ENCODE peak calls at places on chromosomes 12 and 14, in four cellular contexts. F is omental fat pad; W is CD8-positive, alpha-beta T cell; Z is MCF 10A. D is an unnamed sample.

GRCh38 chr14:67480011-67480410 is 8.5 kb downstream of the TMEM229B start:
- DNase-seq in F (no peak), W (no peak), Z (no peak), D (no peak)

GRCh38 chr14:36161781-36162180 is 14.7 kb downstream of the PTCSC3 start:
- DNase-seq in F (no peak), W (no peak), Z (no peak), D (no peak)

GRCh38 chr12:126233625-126234024 is 1168.4 kb downstream of the AACS start:
- DNase-seq in F (no peak), W (no peak), Z (peak; percentile 36), D (no peak)

GRCh38 chr12:117559978-117560377 is 198.6 kb upstream of the NOS1 start:
- DNase-seq in F (no peak), W (no peak), Z (no peak), D (no peak)

GRCh38 chr12:39505025-39505424 is 62.1 kb upstream of the KIF21A start:
- DNase-seq in F (no peak), W (no peak), Z (no peak), D (no peak)

GRCh38 chr12:109126781-109127180 is 10.4 kb downstream of the ACACB start:
- DNase-seq in F (no peak), W (no peak), Z (no peak), D (no peak)

GRCh38 chr14:35213869-35214387 is 78.3 kb upstream of the PSMA6 start:
- DNase-seq in F (no peak), W (no peak), Z (peak; percentile 71), D (no peak)

GRCh38 chr14:64970776-64971451 is 1.2 kb downstream of the RAB15 start:
- DNase-seq in F (no peak), W (no peak), Z (no peak), D (no peak)

GRCh38 chr14:61462566-61463195 is 141.3 kb downstream of the PRKCH start:
- DNase-seq in F (no peak), W (no peak), Z (peak; percentile 89), D (no peak)

GRCh38 chr12:127411141-127411915 is 855.6 kb upstream of the TMEM132C start:
- DNase-seq in F (no peak), W (no peak), Z (peak; percentile 7), D (no peak)

GRCh38 chr14:104865631-104866441 is 768 bp downstream of the CEP170B start:
- DNase-seq in F (peak; percentile 49), W (no peak), Z (peak; percentile 81), D (peak; percentile 73)

GRCh38 chr12:9751204-9752144 is 9.2 kb downstream of the CD69 start:
- DNase-seq in F (no peak), W (peak; percentile 41), Z (peak; percentile 23), D (no peak)

GRCh38 chr12:114669501-114670256 is 14.3 kb downstream of the TBX3 start:
- DNase-seq in F (no peak), W (no peak), Z (no peak), D (peak; percentile 76)

GRCh38 chr14:66233571-66233970 is 252.6 kb upstream of the CCDC196 start:
- DNase-seq in F (no peak), W (no peak), Z (no peak), D (no peak)

GRCh38 chr12:30201301-30202160 is 417.8 kb upstream of the TMTC1 start:
- DNase-seq in F (no peak), W (no peak), Z (no peak), D (no peak)

GRCh38 chr14:69643430-69644200 is 32.2 kb downstream of the SUSD6 start:
- DNase-seq in F (peak; percentile 64), W (no peak), Z (peak; percentile 96), D (no peak)

GRCh38 chr12:7512528-7512927 is 9.0 kb upstream of the CD163 start:
- DNase-seq in F (no peak), W (no peak), Z (peak; percentile 93), D (no peak)

GRCh38 chr14:70808023-70808401 is 1.3 kb downstream of the MAP3K9 start:
- DNase-seq in F (no peak), W (no peak), Z (peak; percentile 55), D (no peak)

DNA sequence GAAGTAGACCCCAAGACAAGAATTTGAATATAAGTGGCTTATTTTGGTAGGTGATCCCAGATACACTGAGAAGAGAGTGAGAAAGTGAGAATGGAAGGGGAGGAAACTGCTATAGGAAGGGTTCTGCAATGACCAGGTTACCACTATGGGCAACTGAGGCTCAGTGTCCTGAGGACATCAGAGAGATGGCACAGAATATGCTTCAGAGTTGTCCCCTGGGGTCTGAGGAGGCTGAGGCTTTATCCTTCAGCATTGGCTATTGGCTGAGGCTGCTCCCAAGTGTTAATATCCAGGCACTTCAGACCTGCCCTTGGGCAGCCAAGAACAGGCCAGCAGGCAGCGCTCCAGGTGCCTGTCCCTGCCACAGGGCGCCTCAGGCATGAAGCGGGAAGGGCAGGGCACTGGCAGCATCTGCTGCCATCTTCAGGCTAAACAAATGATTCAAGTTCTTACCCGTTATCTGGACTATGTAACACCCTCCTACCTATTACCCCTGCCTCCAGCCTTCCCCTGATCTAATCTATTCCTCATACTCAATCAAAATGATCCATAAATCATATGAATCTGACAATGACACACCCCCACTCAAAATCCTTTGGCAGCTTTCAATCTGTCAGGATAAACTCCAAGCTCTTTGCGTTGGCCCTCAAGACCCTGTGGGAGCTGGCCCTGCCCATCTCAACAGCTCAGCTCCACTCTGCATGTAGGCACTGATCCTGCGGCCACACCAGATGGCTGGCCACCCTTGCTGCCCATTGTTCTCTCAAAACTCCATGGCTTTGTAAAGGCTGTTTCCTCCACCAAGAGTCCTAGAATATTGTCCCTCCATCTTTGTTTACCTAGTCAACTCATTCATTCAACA is 42.4 kb downstream of the CKAP4 start:
- DNase-seq in F (no peak), W (no peak), Z (peak; percentile 43), D (no peak)
- TF ChIP-seq CTCF in F (no peak), W (no peak), Z (peak; percentile 38), D (no peak)

GRCh38 chr12:107467716-107468115 is 217.9 kb upstream of the PWP1 start:
- DNase-seq in F (no peak), W (no peak), Z (no peak), D (no peak)
- TF ChIP-seq CTCF in F (no peak), W (no peak), Z (no peak), D (no peak)

GRCh38 chr12:1102088-1102487 is 111.1 kb downstream of the ERC1 start:
- DNase-seq in F (no peak), W (no peak), Z (no peak), D (no peak)

GRCh38 chr12:1107669-1108068 is 116.6 kb downstream of the ERC1 start:
- DNase-seq in F (no peak), W (no peak), Z (no peak), D (no peak)

GRCh38 chr12:1103051-1103450 is 112.0 kb downstream of the ERC1 start:
- DNase-seq in F (no peak), W (no peak), Z (no peak), D (no peak)

GRCh38 chr12:1103632-1104031 is 112.6 kb downstream of the ERC1 start:
- DNase-seq in F (no peak), W (no peak), Z (peak; percentile 5), D (no peak)

DNA sequence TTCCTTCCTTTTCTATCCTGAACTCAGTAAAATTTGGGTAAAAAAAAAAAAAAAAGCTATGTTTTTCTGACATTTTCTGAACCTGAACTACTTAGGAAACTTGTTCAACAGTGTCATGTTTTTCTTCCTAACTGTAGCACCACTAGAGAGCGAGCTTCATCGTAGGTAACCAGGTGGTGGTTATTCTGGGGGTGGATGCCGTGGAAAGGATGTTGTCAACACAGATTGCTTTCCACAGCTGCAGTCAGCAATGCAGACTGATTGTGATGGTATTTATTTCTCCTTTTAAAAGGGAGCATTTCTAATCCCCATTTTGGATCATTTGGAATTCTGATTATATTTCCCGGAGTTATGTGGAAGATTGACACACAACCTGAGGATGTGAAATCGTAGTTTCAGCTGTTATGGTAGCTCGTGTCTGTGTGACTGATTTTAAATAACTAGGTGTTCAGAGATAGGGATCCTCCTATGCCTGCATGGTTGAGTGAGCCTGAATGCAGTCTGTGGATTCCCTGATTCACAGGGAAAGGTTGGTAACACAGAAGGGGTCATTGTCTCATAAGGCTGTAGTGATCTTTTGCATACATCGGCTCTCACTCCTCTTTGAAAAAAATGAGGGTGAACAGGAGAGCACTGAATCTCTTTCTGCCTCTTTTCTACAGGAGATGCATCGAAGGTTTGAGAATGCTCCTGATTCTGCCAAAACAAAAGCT is 113.2 kb downstream of the ERC1 start:
- DNase-seq in F (no peak), W (no peak), Z (no peak), D (no peak)
- TF ChIP-seq CTCF in F (no peak), W (no peak), Z (no peak), D (no peak)

GRCh38 chr14:88824314-88825077 is at the start of gene TTC8:
- DNase-seq in F (peak; percentile 40), W (peak; percentile 74), Z (peak; percentile 87), D (peak; percentile 88)
- TF ChIP-seq CTCF in F (no peak), W (no peak), Z (no peak), D (no peak)

GRCh38 chr12:119020377-119021360 is 39.3 kb downstream of the SRRM4 start:
- DNase-seq in F (no peak), W (no peak), Z (no peak), D (no peak)
- TF ChIP-seq CTCF in F (no peak), W (no peak), Z (no peak), D (peak; percentile 74)